ENCODE peak calls at places on chromosomes 1 and 21, in eight cellular contexts. L is activated T-helper 1 cell treated with anti-CD3 and anti-CD28 coated beads, Interleukin-12 subunit alpha, Interleukin-12 subunit beta, Interleukin-2, Interleukin-4 antibody, amounts not matched to agents 30 ng/mL and 10 ng/mL and 1 ng/mL, durations not matched to agents 14 hours and 24 hours and 36 hours; H is NAMALWA; A is dermis microvascular lymphatic vessel endothelial cell; S is fibroblast of gingiva; J is stimulated activated CD8-positive, alpha-beta memory T cell treated with anti-CD3 and anti-CD28 coated beads, Interleukin-7, amount 100 ng/mL, for 1 hour; K is fibroblast of lung; X is activated CD4-positive, CD25-positive, alpha-beta regulatory T cell treated with anti-CD3 and anti-CD28 coated beads, Interleukin-2, amount 50 U/mL, for 72 hours. V is an unnamed sample.

GRCh38 chr1:48765335-48765734 is 11.4 kb downstream of the BEND5 start:
- DNase-seq in L (no peak), H (no peak), A (no peak), S (no peak), J (no peak), K (no peak), X (no peak), V (no peak)

GRCh38 chr1:115710859-115711624 is 57.5 kb downstream of the CASQ2 start:
- DNase-seq in L (no peak), H (no peak), A (no peak), S (no peak), J (no peak), K (no peak), X (no peak), V (no peak)

GRCh38 chr1:76587213-76587612 is 280.1 kb upstream of the ST6GALNAC5 start:
- DNase-seq in L (no peak), H (no peak), A (no peak), S (no peak), J (no peak), K (no peak), X (no peak), V (no peak)

GRCh38 chr1:178098262-178098661 is 4.4 kb downstream of the RASAL2 start:
- DNase-seq in L (no peak), H (no peak), A (peak), S (no peak), J (no peak), K (peak), X (no peak), V (no peak)

GRCh38 chr21:21230672-21231071 is 232.5 kb downstream of the NCAM2 start:
- DNase-seq in L (no peak), H (no peak), A (no peak), S (no peak), J (no peak), K (peak), X (no peak), V (no peak)

GRCh38 chr1:217437375-217437774 is 193.5 kb downstream of the GPATCH2 start:
- DNase-seq in L (no peak), H (no peak), A (no peak), S (no peak), J (no peak), K (no peak), X (no peak), V (no peak)

GRCh38 chr1:24318238-24318987 is 744 bp upstream of the GRHL3 start:
- DNase-seq in L (no peak), H (no peak), A (no peak), S (peak), J (no peak), K (peak), X (no peak), V (no peak)

GRCh38 chr1:204846546-204846945 is 24.1 kb upstream of the NFASC start:
- DNase-seq in L (no peak), H (no peak), A (no peak), S (no peak), J (no peak), K (no peak), X (no peak), V (no peak)

GRCh38 chr1:212699839-212700596 is at the start of gene BATF3:
- DNase-seq in L (peak), H (peak), A (peak), S (peak), J (no peak), K (no peak), X (peak), V (peak)

GRCh38 chr1:110212165-110213142 is 2.3 kb downstream of the KCNC4 start:
- DNase-seq in L (no peak), H (no peak), A (no peak), S (no peak), J (no peak), K (no peak), X (no peak), V (peak)

GRCh38 chr1:209190591-209191241 is 392.8 kb upstream of the CAMK1G start:
- DNase-seq in L (no peak), H (peak), A (peak), S (peak), J (no peak), K (peak), X (no peak), V (peak)

GRCh38 chr1:13617108-13617507 is 33.5 kb downstream of the PDPN start:
- DNase-seq in L (no peak), H (no peak), A (peak), S (peak), J (no peak), K (peak), X (no peak), V (no peak)

GRCh38 chr1:1088036-1088800 is 14.1 kb upstream of the RNF223 start:
- DNase-seq in L (no peak), H (no peak), A (no peak), S (no peak), J (no peak), K (no peak), X (no peak), V (no peak)

GRCh38 chr1:15411593-15412487 is 2.2 kb downstream of the EFHD2 start:
- DNase-seq in L (peak), H (peak), A (peak), S (peak), J (no peak), K (peak), X (peak), V (peak)

GRCh38 chr1:110778821-110779220 is 94.1 kb upstream of the CD53 start:
- DNase-seq in L (no peak), H (no peak), A (no peak), S (no peak), J (no peak), K (no peak), X (no peak), V (no peak)

GRCh38 chr1:9294440-9294773 is 1.7 kb downstream of the SPSB1 start:
- DNase-seq in L (no peak), H (no peak), A (peak), S (peak), J (no peak), K (peak), X (no peak), V (peak)

GRCh38 chr1:31531177-31532000 is 44.9 kb upstream of the TINAGL1 start:
- DNase-seq in L (no peak), H (no peak), A (peak), S (peak), J (no peak), K (peak), X (no peak), V (no peak)

GRCh38 chr1:66981679-66982078 is 56.9 kb downstream of the MIER1 start:
- DNase-seq in L (peak), H (no peak), A (peak), S (peak), J (no peak), K (peak), X (no peak), V (peak)

GRCh38 chr1:28129150-28129549 is 40.7 kb upstream of the EYA3 start:
- DNase-seq in L (no peak), H (no peak), A (peak), S (peak), J (no peak), K (peak), X (no peak), V (no peak)

GRCh38 chr1:12147116-12147753 is 19.6 kb upstream of the TNFRSF1B start:
- DNase-seq in L (no peak), H (no peak), A (peak), S (no peak), J (no peak), K (no peak), X (no peak), V (no peak)

GRCh38 chr1:223147858-223148257 is 4.8 kb upstream of the TLR5 start:
- DNase-seq in L (no peak), H (no peak), A (no peak), S (no peak), J (no peak), K (no peak), X (no peak), V (no peak)

GRCh38 chr1:210231846-210232523 is 611 bp upstream of the SERTAD4 start:
- DNase-seq in L (no peak), H (no peak), A (peak), S (peak), J (no peak), K (peak), X (no peak), V (no peak)

GRCh38 chr1:150563340-150564038 is 14.3 kb downstream of the ADAMTSL4 start:
- DNase-seq in L (peak), H (peak), A (peak), S (peak), J (no peak), K (no peak), X (peak), V (peak)

GRCh38 chr1:86757272-86757984 is 53.1 kb downstream of the SH3GLB1 start:
- DNase-seq in L (no peak), H (no peak), A (peak), S (peak), J (no peak), K (peak), X (no peak), V (no peak)

GRCh38 chr1:246503341-246503740 is 3.7 kb downstream of the SMYD3 start:
- DNase-seq in L (no peak), H (no peak), A (peak), S (no peak), J (no peak), K (no peak), X (no peak), V (no peak)

GRCh38 chr1:154775559-154776338 is 94.3 kb downstream of the KCNN3 start:
- DNase-seq in L (no peak), H (no peak), A (no peak), S (no peak), J (no peak), K (no peak), X (no peak), V (no peak)

GRCh38 chr1:96660503-96660902 is 61.1 kb upstream of the PTBP2 start:
- DNase-seq in L (no peak), H (no peak), A (no peak), S (peak), J (no peak), K (peak), X (no peak), V (no peak)

GRCh38 chr1:174605198-174605597 is 157.4 kb downstream of the GPR52 start:
- DNase-seq in L (no peak), H (no peak), A (no peak), S (no peak), J (no peak), K (no peak), X (no peak), V (peak)

GRCh38 chr1:33348676-33349080 is 27.8 kb upstream of the A3GALT2 start:
- DNase-seq in L (no peak), H (no peak), A (peak), S (no peak), J (no peak), K (peak), X (no peak), V (no peak)

V was measured in OCI-LY7.